ENCODE peak calls at places on chromosomes 1 and 21, in four cellular contexts. P, V, E and F are unnamed samples.

GRCh38 chr1:42798010-42798409 is 13.2 kb downstream of the TMEM269 start:
- DNase-seq in P (no peak), V (no peak), E (no peak), F (no peak)

GRCh38 chr1:23825762-23826522 is 713 bp upstream of the HMGCL start:
- DNase-seq in P (no peak), V (no peak), E (no peak), F (no peak)

GRCh38 chr1:179384027-179384426 is 18.3 kb downstream of the AXDND1 start:
- DNase-seq in P (no peak), V (no peak), E (no peak), F (no peak)

GRCh38 chr1:145961425-145962156 is 2.8 kb downstream of the ANKRD34A start:
- DNase-seq in P (no peak), V (no peak), E (peak), F (no peak)

GRCh38 chr1:16716691-16717173 is 23.6 kb upstream of the RNU1-4 start:
- DNase-seq in P (no peak), V (peak), E (no peak), F (no peak)

GRCh38 chr1:230681599-230681998 is 32.3 kb downstream of the AGT start:
- DNase-seq in P (peak), V (peak), E (peak), F (no peak)

GRCh38 chr1:198253668-198254067 is 96.9 kb downstream of the NEK7 start:
- DNase-seq in P (peak), V (no peak), E (no peak), F (no peak)

GRCh38 chr1:19220080-19220846 is 10.2 kb upstream of the UBR4 start:
- DNase-seq in P (no peak), V (no peak), E (no peak), F (no peak)

GRCh38 chr1:10082785-10083479 is 50.2 kb downstream of the UBE4B start:
- DNase-seq in P (no peak), V (no peak), E (no peak), F (no peak)

GRCh38 chr1:11384170-11384554 is 94.8 kb upstream of the DISP3 start:
- DNase-seq in P (peak), V (peak), E (no peak), F (no peak)

GRCh38 chr21:44371596-44371995 is 18.2 kb downstream of the TRPM2 start:
- DNase-seq in P (no peak), V (no peak), E (no peak), F (no peak)

GRCh38 chr1:1291611-1292441 is 11.6 kb downstream of the SCNN1D start:
- DNase-seq in P (no peak), V (peak), E (peak), F (no peak)

GRCh38 chr1:187626056-187626455 is 797.3 kb downstream of the PLA2G4A start:
- DNase-seq in P (no peak), V (no peak), E (no peak), F (no peak)

GRCh38 chr1:2985694-2986548 is 35.3 kb upstream of the ACTRT2 start:
- DNase-seq in P (no peak), V (no peak), E (no peak), F (no peak)